ENCODE peak calls at places on chromosomes 12 and 14, in seven cellular contexts. One of them, this sample, is unnamed.

GRCh38 chr12:5556946-5557673 is 125.2 kb downstream of the NTF3 start:
- DNase-seq in CD8-positive, alpha-beta T cell: no peak
- DNase-seq in coronary artery: no peak
- DNase-seq in activated CD8-positive, alpha-beta T cell treated with anti-CD3 and anti-CD28 coated beads for 36 hours: no peak
- DNase-seq in kidney epithelial cell: no peak
- DNase-seq in right lobe of liver: no peak
- DNase-seq in suprapubic skin: no peak
- DNase-seq in this sample: no peak

GRCh38 chr14:53147208-53147607 is 5.9 kb downstream of the DDHD1 start:
- DNase-seq in CD8-positive, alpha-beta T cell: no peak
- DNase-seq in coronary artery: no peak
- DNase-seq in activated CD8-positive, alpha-beta T cell treated with anti-CD3 and anti-CD28 coated beads for 36 hours: no peak
- DNase-seq in kidney epithelial cell: no peak
- DNase-seq in right lobe of liver: no peak
- DNase-seq in suprapubic skin: no peak
- DNase-seq in this sample: no peak

GRCh38 chr12:85923767-85924331 is 49.8 kb downstream of the NTS start:
- DNase-seq in CD8-positive, alpha-beta T cell: no peak
- DNase-seq in coronary artery: no peak
- DNase-seq in activated CD8-positive, alpha-beta T cell treated with anti-CD3 and anti-CD28 coated beads for 36 hours: no peak
- DNase-seq in kidney epithelial cell: no peak
- DNase-seq in right lobe of liver: no peak
- DNase-seq in suprapubic skin: no peak
- DNase-seq in this sample: no peak

GRCh38 chr12:64687816-64688599 is 71.2 kb downstream of the GNS start:
- DNase-seq in CD8-positive, alpha-beta T cell: no peak
- DNase-seq in coronary artery: no peak
- DNase-seq in activated CD8-positive, alpha-beta T cell treated with anti-CD3 and anti-CD28 coated beads for 36 hours: peak
- DNase-seq in kidney epithelial cell: no peak
- DNase-seq in right lobe of liver: no peak
- DNase-seq in suprapubic skin: no peak
- DNase-seq in this sample: no peak

GRCh38 chr12:401235-402126 is at the start of gene CCDC77:
- DNase-seq in CD8-positive, alpha-beta T cell: peak
- DNase-seq in coronary artery: peak
- DNase-seq in activated CD8-positive, alpha-beta T cell treated with anti-CD3 and anti-CD28 coated beads for 36 hours: peak
- DNase-seq in kidney epithelial cell: peak
- DNase-seq in right lobe of liver: peak
- DNase-seq in suprapubic skin: peak
- DNase-seq in this sample: peak

GRCh38 chr14:21496453-21496852 is 14.7 kb downstream of the METTL3 start:
- DNase-seq in CD8-positive, alpha-beta T cell: no peak
- DNase-seq in coronary artery: no peak
- DNase-seq in activated CD8-positive, alpha-beta T cell treated with anti-CD3 and anti-CD28 coated beads for 36 hours: no peak
- DNase-seq in kidney epithelial cell: no peak
- DNase-seq in right lobe of liver: no peak
- DNase-seq in suprapubic skin: no peak
- DNase-seq in this sample: no peak

GRCh38 chr12:75289678-75290200 is 40.4 kb downstream of the CAPS2 start:
- DNase-seq in CD8-positive, alpha-beta T cell: no peak
- DNase-seq in coronary artery: no peak
- DNase-seq in activated CD8-positive, alpha-beta T cell treated with anti-CD3 and anti-CD28 coated beads for 36 hours: no peak
- DNase-seq in kidney epithelial cell: peak
- DNase-seq in right lobe of liver: no peak
- DNase-seq in suprapubic skin: no peak
- DNase-seq in this sample: no peak

GRCh38 chr14:99271951-99272668 is at the start of gene BCL11B:
- DNase-seq in CD8-positive, alpha-beta T cell: peak
- DNase-seq in coronary artery: no peak
- DNase-seq in activated CD8-positive, alpha-beta T cell treated with anti-CD3 and anti-CD28 coated beads for 36 hours: peak
- DNase-seq in kidney epithelial cell: peak
- DNase-seq in right lobe of liver: peak
- DNase-seq in suprapubic skin: peak
- DNase-seq in this sample: peak

GRCh38 chr12:122499991-122500684 is 594 bp downstream of the ZCCHC8 start:
- DNase-seq in CD8-positive, alpha-beta T cell: peak
- DNase-seq in coronary artery: peak
- DNase-seq in activated CD8-positive, alpha-beta T cell treated with anti-CD3 and anti-CD28 coated beads for 36 hours: peak
- DNase-seq in kidney epithelial cell: peak
- DNase-seq in right lobe of liver: peak
- DNase-seq in suprapubic skin: no peak
- DNase-seq in this sample: peak

GRCh38 chr12:6078378-6079083 is 45.9 kb downstream of the VWF start:
- DNase-seq in CD8-positive, alpha-beta T cell: no peak
- DNase-seq in coronary artery: no peak
- DNase-seq in activated CD8-positive, alpha-beta T cell treated with anti-CD3 and anti-CD28 coated beads for 36 hours: no peak
- DNase-seq in kidney epithelial cell: no peak
- DNase-seq in right lobe of liver: no peak
- DNase-seq in suprapubic skin: no peak
- DNase-seq in this sample: no peak

GRCh38 chr12:15227004-15227679 is 5.9 kb upstream of the RERG start:
- DNase-seq in CD8-positive, alpha-beta T cell: no peak
- DNase-seq in coronary artery: no peak
- DNase-seq in activated CD8-positive, alpha-beta T cell treated with anti-CD3 and anti-CD28 coated beads for 36 hours: peak
- DNase-seq in kidney epithelial cell: no peak
- DNase-seq in right lobe of liver: peak
- DNase-seq in suprapubic skin: no peak
- DNase-seq in this sample: peak

GRCh38 chr12:12510141-12510540 is 52.5 kb downstream of the DUSP16 start:
- DNase-seq in CD8-positive, alpha-beta T cell: no peak
- DNase-seq in coronary artery: no peak
- DNase-seq in activated CD8-positive, alpha-beta T cell treated with anti-CD3 and anti-CD28 coated beads for 36 hours: no peak
- DNase-seq in kidney epithelial cell: peak
- DNase-seq in right lobe of liver: no peak
- DNase-seq in suprapubic skin: no peak
- DNase-seq in this sample: no peak

GRCh38 chr12:4432878-4433820 is 12.5 kb downstream of the FGF6 start:
- DNase-seq in CD8-positive, alpha-beta T cell: no peak
- DNase-seq in coronary artery: peak
- DNase-seq in activated CD8-positive, alpha-beta T cell treated with anti-CD3 and anti-CD28 coated beads for 36 hours: no peak
- DNase-seq in kidney epithelial cell: no peak
- DNase-seq in right lobe of liver: no peak
- DNase-seq in suprapubic skin: no peak
- DNase-seq in this sample: peak

GRCh38 chr14:32303865-32304264 is 25.2 kb upstream of the AKAP6 start:
- DNase-seq in CD8-positive, alpha-beta T cell: no peak
- DNase-seq in coronary artery: no peak
- DNase-seq in activated CD8-positive, alpha-beta T cell treated with anti-CD3 and anti-CD28 coated beads for 36 hours: no peak
- DNase-seq in kidney epithelial cell: no peak
- DNase-seq in right lobe of liver: no peak
- DNase-seq in suprapubic skin: no peak
- DNase-seq in this sample: no peak

GRCh38 chr12:121811434-121812319 is 7.9 kb downstream of the SETD1B start:
- DNase-seq in CD8-positive, alpha-beta T cell: peak
- DNase-seq in coronary artery: no peak
- DNase-seq in activated CD8-positive, alpha-beta T cell treated with anti-CD3 and anti-CD28 coated beads for 36 hours: peak
- DNase-seq in kidney epithelial cell: no peak
- DNase-seq in right lobe of liver: peak
- DNase-seq in suprapubic skin: no peak
- DNase-seq in this sample: peak

GRCh38 chr14:70660967-70661871 is 19.5 kb downstream of the TTC9 start:
- DNase-seq in CD8-positive, alpha-beta T cell: peak
- DNase-seq in coronary artery: no peak
- DNase-seq in activated CD8-positive, alpha-beta T cell treated with anti-CD3 and anti-CD28 coated beads for 36 hours: peak
- DNase-seq in kidney epithelial cell: no peak
- DNase-seq in right lobe of liver: no peak
- DNase-seq in suprapubic skin: no peak
- DNase-seq in this sample: no peak

GRCh38 chr14:105062048-105062433 is 3.2 kb downstream of the GPR132 start:
- DNase-seq in CD8-positive, alpha-beta T cell: no peak
- DNase-seq in coronary artery: no peak
- DNase-seq in activated CD8-positive, alpha-beta T cell treated with anti-CD3 and anti-CD28 coated beads for 36 hours: no peak
- DNase-seq in kidney epithelial cell: no peak
- DNase-seq in right lobe of liver: no peak
- DNase-seq in suprapubic skin: no peak
- DNase-seq in this sample: no peak

GRCh38 chr14:91193069-91193468 is 51.4 kb downstream of the GPR68 start:
- DNase-seq in CD8-positive, alpha-beta T cell: no peak
- DNase-seq in coronary artery: no peak
- DNase-seq in activated CD8-positive, alpha-beta T cell treated with anti-CD3 and anti-CD28 coated beads for 36 hours: no peak
- DNase-seq in kidney epithelial cell: no peak
- DNase-seq in right lobe of liver: peak
- DNase-seq in suprapubic skin: no peak
- DNase-seq in this sample: no peak

GRCh38 chr14:78302841-78303240 is 132.7 kb downstream of the NRXN3 start:
- DNase-seq in CD8-positive, alpha-beta T cell: no peak
- DNase-seq in coronary artery: no peak
- DNase-seq in activated CD8-positive, alpha-beta T cell treated with anti-CD3 and anti-CD28 coated beads for 36 hours: no peak
- DNase-seq in kidney epithelial cell: no peak
- DNase-seq in right lobe of liver: no peak
- DNase-seq in suprapubic skin: no peak
- DNase-seq in this sample: no peak

GRCh38 chr12:56715798-56716197 is 9.3 kb downstream of the NACA start:
- DNase-seq in CD8-positive, alpha-beta T cell: no peak
- DNase-seq in coronary artery: peak
- DNase-seq in activated CD8-positive, alpha-beta T cell treated with anti-CD3 and anti-CD28 coated beads for 36 hours: no peak
- DNase-seq in kidney epithelial cell: no peak
- DNase-seq in right lobe of liver: no peak
- DNase-seq in suprapubic skin: no peak
- DNase-seq in this sample: no peak

GRCh38 chr12:49232940-49233841 is 31.7 kb upstream of the TUBA1C start:
- DNase-seq in CD8-positive, alpha-beta T cell: no peak
- DNase-seq in coronary artery: no peak
- DNase-seq in activated CD8-positive, alpha-beta T cell treated with anti-CD3 and anti-CD28 coated beads for 36 hours: no peak
- DNase-seq in kidney epithelial cell: no peak
- DNase-seq in right lobe of liver: peak
- DNase-seq in suprapubic skin: no peak
- DNase-seq in this sample: peak

GRCh38 chr12:54603173-54603814 is 14.8 kb upstream of the PPP1R1A start:
- DNase-seq in CD8-positive, alpha-beta T cell: peak
- DNase-seq in coronary artery: no peak
- DNase-seq in activated CD8-positive, alpha-beta T cell treated with anti-CD3 and anti-CD28 coated beads for 36 hours: peak
- DNase-seq in kidney epithelial cell: no peak
- DNase-seq in right lobe of liver: no peak
- DNase-seq in suprapubic skin: peak
- DNase-seq in this sample: peak

GRCh38 chr12:3101309-3102022 is 24.3 kb downstream of the TSPAN9 start:
- DNase-seq in CD8-positive, alpha-beta T cell: no peak
- DNase-seq in coronary artery: peak
- DNase-seq in activated CD8-positive, alpha-beta T cell treated with anti-CD3 and anti-CD28 coated beads for 36 hours: no peak
- DNase-seq in kidney epithelial cell: no peak
- DNase-seq in right lobe of liver: no peak
- DNase-seq in suprapubic skin: no peak
- DNase-seq in this sample: no peak

DNA sequence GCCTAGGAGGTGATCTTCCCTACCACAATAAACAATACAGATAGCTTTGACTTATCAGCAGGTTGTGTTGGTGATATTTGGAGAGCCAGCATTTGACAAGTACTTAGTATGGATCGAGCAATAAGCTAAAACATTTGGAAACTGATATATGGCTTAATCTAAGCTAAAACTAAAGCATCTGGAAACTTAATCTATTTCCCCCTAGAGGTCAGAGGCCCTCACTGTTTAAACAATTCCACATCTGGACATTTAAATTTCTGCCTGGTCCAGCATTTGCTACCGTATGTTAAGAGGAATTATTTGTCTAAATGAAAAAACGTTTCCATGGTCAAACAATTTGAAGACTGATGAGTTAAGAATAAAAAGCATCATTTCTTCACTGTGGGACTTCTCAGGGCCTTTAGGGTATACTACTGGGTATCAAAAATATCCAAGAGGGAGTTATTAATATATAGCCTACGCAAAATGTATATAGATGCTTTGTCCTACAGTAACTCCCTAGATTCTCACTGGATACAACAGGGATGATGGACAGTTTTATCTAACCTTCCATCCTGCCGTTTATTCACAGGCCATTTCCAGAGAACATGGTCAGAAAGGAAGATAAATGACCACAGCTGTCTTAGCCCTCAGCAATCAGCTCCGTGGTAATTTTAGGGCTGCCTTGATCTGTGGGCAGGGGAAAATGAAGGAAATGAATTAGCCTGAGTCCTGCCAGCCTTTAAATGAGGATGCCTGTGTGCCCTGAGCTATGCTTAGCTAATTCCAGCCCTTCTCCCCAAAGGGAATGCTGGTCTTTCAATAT is 135.4 kb upstream of the NUDT4 start:
- DNase-seq in CD8-positive, alpha-beta T cell: no peak
- DNase-seq in coronary artery: no peak
- DNase-seq in activated CD8-positive, alpha-beta T cell treated with anti-CD3 and anti-CD28 coated beads for 36 hours: no peak
- DNase-seq in kidney epithelial cell: no peak
- DNase-seq in right lobe of liver: no peak
- DNase-seq in suprapubic skin: no peak
- DNase-seq in this sample: no peak
- TF ChIP-seq CTCF in CD8-positive, alpha-beta T cell: no peak
- TF ChIP-seq CTCF in coronary artery: no peak
- TF ChIP-seq CTCF in activated CD8-positive, alpha-beta T cell treated with anti-CD3 and anti-CD28 coated beads for 36 hours: no peak
- TF ChIP-seq CTCF in kidney epithelial cell: no peak
- TF ChIP-seq CTCF in right lobe of liver: no peak
- TF ChIP-seq CTCF in suprapubic skin: no peak
- TF ChIP-seq CTCF in this sample: peak

GRCh38 chr12:119807380-119807779 is 69.7 kb downstream of the CIT start:
- DNase-seq in CD8-positive, alpha-beta T cell: no peak
- DNase-seq in coronary artery: no peak
- DNase-seq in activated CD8-positive, alpha-beta T cell treated with anti-CD3 and anti-CD28 coated beads for 36 hours: no peak
- DNase-seq in kidney epithelial cell: no peak
- DNase-seq in right lobe of liver: no peak
- DNase-seq in suprapubic skin: no peak
- DNase-seq in this sample: no peak

GRCh38 chr12:119802472-119802871 is 74.6 kb downstream of the CIT start:
- DNase-seq in CD8-positive, alpha-beta T cell: no peak
- DNase-seq in coronary artery: no peak
- DNase-seq in activated CD8-positive, alpha-beta T cell treated with anti-CD3 and anti-CD28 coated beads for 36 hours: no peak
- DNase-seq in kidney epithelial cell: no peak
- DNase-seq in right lobe of liver: no peak
- DNase-seq in suprapubic skin: peak
- DNase-seq in this sample: peak

GRCh38 chr12:119803391-119803791 is 73.7 kb downstream of the CIT start:
- DNase-seq in CD8-positive, alpha-beta T cell: no peak
- DNase-seq in coronary artery: no peak
- DNase-seq in activated CD8-positive, alpha-beta T cell treated with anti-CD3 and anti-CD28 coated beads for 36 hours: no peak
- DNase-seq in kidney epithelial cell: no peak
- DNase-seq in right lobe of liver: no peak
- DNase-seq in suprapubic skin: no peak
- DNase-seq in this sample: peak

GRCh38 chr12:119808441-119808840 is 68.7 kb downstream of the CIT start:
- DNase-seq in CD8-positive, alpha-beta T cell: no peak
- DNase-seq in coronary artery: no peak
- DNase-seq in activated CD8-positive, alpha-beta T cell treated with anti-CD3 and anti-CD28 coated beads for 36 hours: no peak
- DNase-seq in kidney epithelial cell: no peak
- DNase-seq in right lobe of liver: no peak
- DNase-seq in suprapubic skin: no peak
- DNase-seq in this sample: no peak

GRCh38 chr12:119804011-119804641 is 73.0 kb downstream of the CIT start:
- DNase-seq in CD8-positive, alpha-beta T cell: no peak
- DNase-seq in coronary artery: peak
- DNase-seq in activated CD8-positive, alpha-beta T cell treated with anti-CD3 and anti-CD28 coated beads for 36 hours: peak
- DNase-seq in kidney epithelial cell: peak
- DNase-seq in right lobe of liver: no peak
- DNase-seq in suprapubic skin: no peak
- DNase-seq in this sample: peak
- TF ChIP-seq CTCF in CD8-positive, alpha-beta T cell: no peak
- TF ChIP-seq CTCF in coronary artery: no peak
- TF ChIP-seq CTCF in activated CD8-positive, alpha-beta T cell treated with anti-CD3 and anti-CD28 coated beads for 36 hours: no peak
- TF ChIP-seq CTCF in kidney epithelial cell: peak
- TF ChIP-seq CTCF in right lobe of liver: no peak
- TF ChIP-seq CTCF in suprapubic skin: no peak
- TF ChIP-seq CTCF in this sample: no peak

GRCh38 chr14:64656986-64657385 is 47.2 kb upstream of the PLEKHG3 start:
- DNase-seq in CD8-positive, alpha-beta T cell: no peak
- DNase-seq in coronary artery: no peak
- DNase-seq in activated CD8-positive, alpha-beta T cell treated with anti-CD3 and anti-CD28 coated beads for 36 hours: no peak
- DNase-seq in kidney epithelial cell: no peak
- DNase-seq in right lobe of liver: no peak
- DNase-seq in suprapubic skin: no peak
- DNase-seq in this sample: no peak
- TF ChIP-seq CTCF in CD8-positive, alpha-beta T cell: no peak
- TF ChIP-seq CTCF in coronary artery: no peak
- TF ChIP-seq CTCF in activated CD8-positive, alpha-beta T cell treated with anti-CD3 and anti-CD28 coated beads for 36 hours: no peak
- TF ChIP-seq CTCF in kidney epithelial cell: no peak
- TF ChIP-seq CTCF in right lobe of liver: no peak
- TF ChIP-seq CTCF in suprapubic skin: no peak
- TF ChIP-seq CTCF in this sample: no peak

GRCh38 chr12:68001486-68002466 is 12.5 kb downstream of the IFNG-AS1 start:
- DNase-seq in CD8-positive, alpha-beta T cell: no peak
- DNase-seq in coronary artery: no peak
- DNase-seq in activated CD8-positive, alpha-beta T cell treated with anti-CD3 and anti-CD28 coated beads for 36 hours: no peak
- DNase-seq in kidney epithelial cell: no peak
- DNase-seq in right lobe of liver: no peak
- DNase-seq in suprapubic skin: no peak
- DNase-seq in this sample: no peak
- TF ChIP-seq CTCF in CD8-positive, alpha-beta T cell: no peak
- TF ChIP-seq CTCF in coronary artery: no peak
- TF ChIP-seq CTCF in activated CD8-positive, alpha-beta T cell treated with anti-CD3 and anti-CD28 coated beads for 36 hours: peak
- TF ChIP-seq CTCF in kidney epithelial cell: no peak
- TF ChIP-seq CTCF in right lobe of liver: peak
- TF ChIP-seq CTCF in suprapubic skin: no peak
- TF ChIP-seq CTCF in this sample: peak

This sample was measured in glutamatergic neuron.